ENCODE peak calls at places on chromosomes 1 and 21, in seven cellular contexts. J, Q, S, R, H, O and I are unnamed samples.

GRCh38 chr1:65625528-65625927 is 167.2 kb upstream of the PDE4B start:
- DNase-seq in J (no peak), Q (no peak), S (no peak), R (no peak), H (no peak), O (no peak), I (no peak)

GRCh38 chr1:219576931-219577330 is 36.0 kb downstream of the ZC3H11B start:
- DNase-seq in J (no peak), Q (no peak), S (no peak), R (no peak), H (no peak), O (no peak), I (no peak)

GRCh38 chr1:101588677-101589076 is 351.9 kb downstream of the S1PR1 start:
- DNase-seq in J (no peak), Q (no peak), S (no peak), R (no peak), H (no peak), O (no peak), I (no peak)

GRCh38 chr1:232970508-232970907 is 20.1 kb downstream of the NTPCR start:
- DNase-seq in J (no peak), Q (no peak), S (no peak), R (no peak), H (no peak), O (no peak), I (no peak)

GRCh38 chr21:45403133-45403824 is 1.7 kb upstream of the COL18A1 start:
- DNase-seq in J (no peak), Q (no peak), S (no peak), R (no peak), H (no peak), O (no peak), I (no peak)

GRCh38 chr1:157849229-157849875 is 7.7 kb upstream of the CD5L start:
- DNase-seq in J (no peak), Q (no peak), S (no peak), R (no peak), H (no peak), O (no peak), I (no peak)

GRCh38 chr1:14142397-14143095 is 442.6 kb downstream of the PRDM2 start:
- DNase-seq in J (no peak), Q (peak; percentile 67), S (no peak), R (no peak), H (peak; percentile 25), O (no peak), I (no peak)

GRCh38 chr1:167770127-167770526 is 48.3 kb downstream of the MPZL1 start:
- DNase-seq in J (no peak), Q (no peak), S (no peak), R (no peak), H (no peak), O (no peak), I (no peak)

GRCh38 chr1:71240656-71241055 is 159.8 kb upstream of the ZRANB2 start:
- DNase-seq in J (no peak), Q (no peak), S (no peak), R (no peak), H (no peak), O (no peak), I (no peak)

GRCh38 chr1:15915991-15916390 is 59.9 kb downstream of the ZBTB17 start:
- DNase-seq in J (no peak), Q (no peak), S (no peak), R (no peak), H (peak; percentile 54), O (no peak), I (no peak)

GRCh38 chr1:1748686-1749321 is 24.6 kb upstream of the CDK11A start:
- DNase-seq in J (no peak), Q (no peak), S (no peak), R (no peak), H (no peak), O (no peak), I (no peak)

GRCh38 chr1:39434797-39435395 is 56.5 kb upstream of the BMP8A start:
- DNase-seq in J (no peak), Q (no peak), S (no peak), R (no peak), H (no peak), O (no peak), I (no peak)

GRCh38 chr1:110606784-110607662 is 865 bp upstream of the KCNA2 start:
- DNase-seq in J (no peak), Q (no peak), S (peak; percentile 16), R (no peak), H (no peak), O (no peak), I (no peak)

GRCh38 chr1:56414728-56415224 is 164.6 kb downstream of the PLPP3 start:
- DNase-seq in J (no peak), Q (no peak), S (no peak), R (no peak), H (peak; percentile 21), O (no peak), I (peak; percentile 30)

GRCh38 chr1:214215583-214215982 is 65.4 kb upstream of the SMYD2 start:
- DNase-seq in J (no peak), Q (no peak), S (no peak), R (no peak), H (no peak), O (no peak), I (no peak)

GRCh38 chr1:6104631-6105030 is 58.9 kb downstream of the KCNAB2 start:
- DNase-seq in J (no peak), Q (no peak), S (no peak), R (no peak), H (no peak), O (no peak), I (no peak)

GRCh38 chr1:112882271-112882744 is 73.7 kb downstream of the SLC16A1 start:
- DNase-seq in J (no peak), Q (no peak), S (no peak), R (no peak), H (peak; percentile 54), O (no peak), I (no peak)

GRCh38 chr1:110538921-110539320 is 19.9 kb upstream of the KCNA10 start:
- DNase-seq in J (peak; percentile 5), Q (no peak), S (no peak), R (no peak), H (peak; percentile 39), O (no peak), I (no peak)